ENCODE peak calls at places on chromosomes 3 and 15, in ten cellular contexts. One of them, this sample, is unnamed.

GRCh38 chr3:122458992-122459391 is 43.1 kb upstream of the WDR5B start:
- DNase-seq in dorsolateral prefrontal cortex: no peak
- DNase-seq in heart left ventricle: no peak
- DNase-seq in upper lobe of right lung: no peak
- DNase-seq in right lobe of liver: no peak
- DNase-seq in brain microvascular endothelial cell: no peak
- DNase-seq in mucosa of descending colon: peak; percentile 34
- DNase-seq in left ventricle myocardium inferior: no peak
- DNase-seq in A549: peak; percentile 62
- DNase-seq in right cardiac atrium: no peak
- DNase-seq in this sample: peak; percentile 28

GRCh38 chr15:101045236-101045646 is 126.1 kb downstream of the LRRK1 start:
- DNase-seq in dorsolateral prefrontal cortex: no peak
- DNase-seq in heart left ventricle: peak; percentile 47
- DNase-seq in upper lobe of right lung: peak; percentile 48
- DNase-seq in right lobe of liver: no peak
- DNase-seq in brain microvascular endothelial cell: no peak
- DNase-seq in mucosa of descending colon: no peak
- DNase-seq in left ventricle myocardium inferior: peak; percentile 17
- DNase-seq in A549: no peak
- DNase-seq in right cardiac atrium: no peak
- DNase-seq in this sample: peak; percentile 2

GRCh38 chr3:160400048-160400630 is 689 bp downstream of the SMC4 start:
- DNase-seq in dorsolateral prefrontal cortex: peak; percentile 36
- DNase-seq in heart left ventricle: peak; percentile 71
- DNase-seq in upper lobe of right lung: peak; percentile 78
- DNase-seq in right lobe of liver: peak; percentile 68
- DNase-seq in brain microvascular endothelial cell: peak; percentile 57
- DNase-seq in mucosa of descending colon: peak; percentile 61
- DNase-seq in left ventricle myocardium inferior: peak; percentile 40
- DNase-seq in A549: peak; percentile 42
- DNase-seq in right cardiac atrium: peak; percentile 44
- DNase-seq in this sample: peak; percentile 44

GRCh38 chr15:58555168-58556027 is 123.6 kb downstream of the LIPC start:
- DNase-seq in dorsolateral prefrontal cortex: no peak
- DNase-seq in heart left ventricle: no peak
- DNase-seq in upper lobe of right lung: no peak
- DNase-seq in right lobe of liver: no peak
- DNase-seq in brain microvascular endothelial cell: no peak
- DNase-seq in mucosa of descending colon: peak; percentile 47
- DNase-seq in left ventricle myocardium inferior: no peak
- DNase-seq in A549: no peak
- DNase-seq in right cardiac atrium: no peak
- DNase-seq in this sample: no peak

GRCh38 chr3:126508539-126508938 is 9.0 kb downstream of the UROC1 start:
- DNase-seq in dorsolateral prefrontal cortex: no peak
- DNase-seq in heart left ventricle: no peak
- DNase-seq in upper lobe of right lung: no peak
- DNase-seq in right lobe of liver: peak; percentile 8
- DNase-seq in brain microvascular endothelial cell: no peak
- DNase-seq in mucosa of descending colon: no peak
- DNase-seq in left ventricle myocardium inferior: no peak
- DNase-seq in A549: peak; percentile 11
- DNase-seq in right cardiac atrium: no peak
- DNase-seq in this sample: no peak

GRCh38 chr3:161310649-161311423 is 60.5 kb downstream of the SPTSSB start:
- DNase-seq in dorsolateral prefrontal cortex: no peak
- DNase-seq in heart left ventricle: no peak
- DNase-seq in upper lobe of right lung: no peak
- DNase-seq in right lobe of liver: no peak
- DNase-seq in brain microvascular endothelial cell: no peak
- DNase-seq in mucosa of descending colon: peak; percentile 38
- DNase-seq in left ventricle myocardium inferior: no peak
- DNase-seq in A549: no peak
- DNase-seq in right cardiac atrium: no peak
- DNase-seq in this sample: no peak

GRCh38 chr15:63896336-63897115 is 62.8 kb upstream of the HERC1 start:
- DNase-seq in dorsolateral prefrontal cortex: no peak
- DNase-seq in heart left ventricle: no peak
- DNase-seq in upper lobe of right lung: peak; percentile 56
- DNase-seq in right lobe of liver: peak; percentile 74
- DNase-seq in brain microvascular endothelial cell: peak; percentile 82
- DNase-seq in mucosa of descending colon: peak; percentile 25
- DNase-seq in left ventricle myocardium inferior: no peak
- DNase-seq in A549: peak; percentile 66
- DNase-seq in right cardiac atrium: no peak
- DNase-seq in this sample: no peak

GRCh38 chr15:42107483-42107882 is 13.1 kb upstream of the PLA2G4D start:
- DNase-seq in dorsolateral prefrontal cortex: peak; percentile 54
- DNase-seq in heart left ventricle: no peak
- DNase-seq in upper lobe of right lung: no peak
- DNase-seq in right lobe of liver: no peak
- DNase-seq in brain microvascular endothelial cell: no peak
- DNase-seq in mucosa of descending colon: peak; percentile 96
- DNase-seq in left ventricle myocardium inferior: no peak
- DNase-seq in A549: no peak
- DNase-seq in right cardiac atrium: no peak
- DNase-seq in this sample: no peak

GRCh38 chr15:66567897-66568296 is 2.1 kb upstream of the LCTL start:
- DNase-seq in dorsolateral prefrontal cortex: no peak
- DNase-seq in heart left ventricle: no peak
- DNase-seq in upper lobe of right lung: peak; percentile 42
- DNase-seq in right lobe of liver: no peak
- DNase-seq in brain microvascular endothelial cell: no peak
- DNase-seq in mucosa of descending colon: no peak
- DNase-seq in left ventricle myocardium inferior: no peak
- DNase-seq in A549: no peak
- DNase-seq in right cardiac atrium: no peak
- DNase-seq in this sample: peak; percentile 13

GRCh38 chr3:81302045-81302444 is 459.4 kb downstream of the GBE1 start:
- DNase-seq in dorsolateral prefrontal cortex: peak; percentile 31
- DNase-seq in heart left ventricle: no peak
- DNase-seq in upper lobe of right lung: no peak
- DNase-seq in right lobe of liver: peak; percentile 21
- DNase-seq in brain microvascular endothelial cell: peak; percentile 56
- DNase-seq in mucosa of descending colon: peak; percentile 47
- DNase-seq in left ventricle myocardium inferior: no peak
- DNase-seq in A549: peak; percentile 58
- DNase-seq in right cardiac atrium: no peak
- DNase-seq in this sample: peak; percentile 53

GRCh38 chr3:124520970-124521369 is 209.3 kb upstream of the UMPS start:
- DNase-seq in dorsolateral prefrontal cortex: no peak
- DNase-seq in heart left ventricle: no peak
- DNase-seq in upper lobe of right lung: no peak
- DNase-seq in right lobe of liver: no peak
- DNase-seq in brain microvascular endothelial cell: no peak
- DNase-seq in mucosa of descending colon: no peak
- DNase-seq in left ventricle myocardium inferior: no peak
- DNase-seq in A549: peak; percentile 30
- DNase-seq in right cardiac atrium: no peak
- DNase-seq in this sample: no peak

GRCh38 chr3:72260590-72260914 is 475.6 kb upstream of the PROK2 start:
- DNase-seq in dorsolateral prefrontal cortex: no peak
- DNase-seq in heart left ventricle: no peak
- DNase-seq in upper lobe of right lung: no peak
- DNase-seq in right lobe of liver: no peak
- DNase-seq in brain microvascular endothelial cell: no peak
- DNase-seq in mucosa of descending colon: no peak
- DNase-seq in left ventricle myocardium inferior: no peak
- DNase-seq in A549: no peak
- DNase-seq in right cardiac atrium: no peak
- DNase-seq in this sample: no peak

GRCh38 chr3:185297867-185298266 is 44.0 kb upstream of the EHHADH start:
- DNase-seq in dorsolateral prefrontal cortex: no peak
- DNase-seq in heart left ventricle: no peak
- DNase-seq in upper lobe of right lung: no peak
- DNase-seq in right lobe of liver: no peak
- DNase-seq in brain microvascular endothelial cell: no peak
- DNase-seq in mucosa of descending colon: no peak
- DNase-seq in left ventricle myocardium inferior: no peak
- DNase-seq in A549: no peak
- DNase-seq in right cardiac atrium: no peak
- DNase-seq in this sample: no peak

GRCh38 chr3:119311191-119311925 is 17.2 kb downstream of the ARHGAP31 start:
- DNase-seq in dorsolateral prefrontal cortex: no peak
- DNase-seq in heart left ventricle: no peak
- DNase-seq in upper lobe of right lung: no peak
- DNase-seq in right lobe of liver: no peak
- DNase-seq in brain microvascular endothelial cell: peak; percentile 92
- DNase-seq in mucosa of descending colon: no peak
- DNase-seq in left ventricle myocardium inferior: no peak
- DNase-seq in A549: peak; percentile 23
- DNase-seq in right cardiac atrium: no peak
- DNase-seq in this sample: no peak

GRCh38 chr15:25783607-25784131 is 79.5 kb downstream of the ATP10A start:
- DNase-seq in dorsolateral prefrontal cortex: no peak
- DNase-seq in heart left ventricle: no peak
- DNase-seq in upper lobe of right lung: no peak
- DNase-seq in right lobe of liver: no peak
- DNase-seq in brain microvascular endothelial cell: no peak
- DNase-seq in mucosa of descending colon: peak; percentile 23
- DNase-seq in left ventricle myocardium inferior: no peak
- DNase-seq in A549: peak; percentile 49
- DNase-seq in right cardiac atrium: no peak
- DNase-seq in this sample: peak; percentile 86

GRCh38 chr3:86990171-86990733 is 697 bp downstream of the VGLL3 start:
- DNase-seq in dorsolateral prefrontal cortex: no peak
- DNase-seq in heart left ventricle: peak; percentile 29
- DNase-seq in upper lobe of right lung: peak; percentile 70
- DNase-seq in right lobe of liver: peak; percentile 34
- DNase-seq in brain microvascular endothelial cell: no peak
- DNase-seq in mucosa of descending colon: no peak
- DNase-seq in left ventricle myocardium inferior: peak; percentile 26
- DNase-seq in A549: peak; percentile 53
- DNase-seq in right cardiac atrium: peak; percentile 29
- DNase-seq in this sample: no peak
- H3K4me3 ChIP-seq in dorsolateral prefrontal cortex: peak overlapping the region; percentile 65
- H3K4me3 ChIP-seq in heart left ventricle: peak overlapping the region; percentile 67
- H3K4me3 ChIP-seq in upper lobe of right lung: peak overlapping the region; percentile 57
- H3K4me3 ChIP-seq in right lobe of liver: peak overlapping the region; percentile 27
- H3K4me3 ChIP-seq in brain microvascular endothelial cell: peak overlapping the region; percentile 91
- H3K4me3 ChIP-seq in mucosa of descending colon: no peak overlapping the region
- H3K4me3 ChIP-seq in left ventricle myocardium inferior: peak overlapping the region; percentile 71
- H3K4me3 ChIP-seq in A549: peak overlapping the region; percentile 84
- H3K4me3 ChIP-seq in right cardiac atrium: peak overlapping the region; percentile 48
- H3K4me3 ChIP-seq in this sample: peak overlapping the region; percentile 65

GRCh38 chr3:65905648-65906211 is 133.0 kb downstream of the MAGI1 start:
- DNase-seq in dorsolateral prefrontal cortex: no peak
- DNase-seq in heart left ventricle: no peak
- DNase-seq in upper lobe of right lung: no peak
- DNase-seq in right lobe of liver: no peak
- DNase-seq in brain microvascular endothelial cell: no peak
- DNase-seq in mucosa of descending colon: no peak
- DNase-seq in left ventricle myocardium inferior: no peak
- DNase-seq in A549: no peak
- DNase-seq in right cardiac atrium: no peak
- DNase-seq in this sample: no peak

GRCh38 chr3:65904016-65904415 is 134.7 kb downstream of the MAGI1 start:
- DNase-seq in dorsolateral prefrontal cortex: no peak
- DNase-seq in heart left ventricle: no peak
- DNase-seq in upper lobe of right lung: no peak
- DNase-seq in right lobe of liver: no peak
- DNase-seq in brain microvascular endothelial cell: no peak
- DNase-seq in mucosa of descending colon: no peak
- DNase-seq in left ventricle myocardium inferior: no peak
- DNase-seq in A549: no peak
- DNase-seq in right cardiac atrium: no peak
- DNase-seq in this sample: no peak

GRCh38 chr3:65899226-65899625 is 139.5 kb downstream of the MAGI1 start:
- DNase-seq in dorsolateral prefrontal cortex: no peak
- DNase-seq in heart left ventricle: no peak
- DNase-seq in upper lobe of right lung: no peak
- DNase-seq in right lobe of liver: no peak
- DNase-seq in brain microvascular endothelial cell: no peak
- DNase-seq in mucosa of descending colon: no peak
- DNase-seq in left ventricle myocardium inferior: no peak
- DNase-seq in A549: no peak
- DNase-seq in right cardiac atrium: no peak
- DNase-seq in this sample: no peak

GRCh38 chr3:65901236-65901635 is 137.5 kb downstream of the MAGI1 start:
- DNase-seq in dorsolateral prefrontal cortex: no peak
- DNase-seq in heart left ventricle: no peak
- DNase-seq in upper lobe of right lung: no peak
- DNase-seq in right lobe of liver: no peak
- DNase-seq in brain microvascular endothelial cell: peak; percentile 40
- DNase-seq in mucosa of descending colon: no peak
- DNase-seq in left ventricle myocardium inferior: no peak
- DNase-seq in A549: no peak
- DNase-seq in right cardiac atrium: no peak
- DNase-seq in this sample: no peak

DNA sequence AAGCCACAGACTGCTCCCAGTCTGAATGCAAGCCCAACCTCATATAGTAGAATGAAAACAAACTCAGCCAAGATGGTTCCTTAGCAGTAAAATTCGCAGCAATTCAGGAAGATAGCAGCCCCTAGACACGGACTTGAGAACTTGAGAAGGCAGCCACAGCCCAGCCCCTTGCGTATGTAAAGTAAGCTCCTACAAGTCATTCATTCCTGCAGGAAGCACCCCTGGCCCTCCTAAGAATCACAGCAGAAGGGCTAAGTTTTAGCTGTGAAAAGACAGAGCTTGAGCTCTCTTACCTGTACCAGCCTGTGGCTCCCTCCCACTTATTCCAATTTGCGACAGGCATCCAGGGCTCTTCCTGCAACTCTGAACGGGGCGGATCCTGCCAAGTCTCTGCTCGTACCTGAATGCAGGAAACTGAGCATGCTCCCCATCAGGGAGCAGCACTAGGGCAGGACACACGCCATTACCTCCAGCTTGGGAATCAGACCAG is 136.4 kb downstream of the MAGI1 start:
- DNase-seq in dorsolateral prefrontal cortex: no peak
- DNase-seq in heart left ventricle: no peak
- DNase-seq in upper lobe of right lung: no peak
- DNase-seq in right lobe of liver: no peak
- DNase-seq in brain microvascular endothelial cell: no peak
- DNase-seq in mucosa of descending colon: peak; percentile 71
- DNase-seq in left ventricle myocardium inferior: no peak
- DNase-seq in A549: no peak
- DNase-seq in right cardiac atrium: no peak
- DNase-seq in this sample: no peak
- H3K4me3 ChIP-seq in dorsolateral prefrontal cortex: no peak overlapping the region
- H3K4me3 ChIP-seq in heart left ventricle: no peak overlapping the region
- H3K4me3 ChIP-seq in upper lobe of right lung: no peak overlapping the region
- H3K4me3 ChIP-seq in right lobe of liver: no peak overlapping the region
- H3K4me3 ChIP-seq in brain microvascular endothelial cell: no peak overlapping the region
- H3K4me3 ChIP-seq in mucosa of descending colon: no peak overlapping the region
- H3K4me3 ChIP-seq in left ventricle myocardium inferior: no peak overlapping the region
- H3K4me3 ChIP-seq in A549: no peak overlapping the region
- H3K4me3 ChIP-seq in right cardiac atrium: no peak overlapping the region
- H3K4me3 ChIP-seq in this sample: no peak overlapping the region

GRCh38 chr15:21267686-21268395 is 172.5 kb downstream of the POTEB3 start:
- DNase-seq in dorsolateral prefrontal cortex: no peak
- DNase-seq in heart left ventricle: no peak
- DNase-seq in upper lobe of right lung: no peak
- DNase-seq in right lobe of liver: no peak
- DNase-seq in brain microvascular endothelial cell: no peak
- DNase-seq in mucosa of descending colon: no peak
- DNase-seq in left ventricle myocardium inferior: no peak
- DNase-seq in A549: peak; percentile 2
- DNase-seq in right cardiac atrium: no peak
- DNase-seq in this sample: peak; percentile 97
- H3K4me3 ChIP-seq in dorsolateral prefrontal cortex: no peak overlapping the region
- H3K4me3 ChIP-seq in heart left ventricle: no peak overlapping the region
- H3K4me3 ChIP-seq in upper lobe of right lung: no peak overlapping the region
- H3K4me3 ChIP-seq in right lobe of liver: no peak overlapping the region
- H3K4me3 ChIP-seq in brain microvascular endothelial cell: no peak overlapping the region
- H3K4me3 ChIP-seq in mucosa of descending colon: no peak overlapping the region
- H3K4me3 ChIP-seq in left ventricle myocardium inferior: no peak overlapping the region
- H3K4me3 ChIP-seq in A549: no peak overlapping the region
- H3K4me3 ChIP-seq in right cardiac atrium: no peak overlapping the region
- H3K4me3 ChIP-seq in this sample: no peak overlapping the region

GRCh38 chr3:113839551-113839950 is 963 bp downstream of the GRAMD1C start:
- DNase-seq in dorsolateral prefrontal cortex: no peak
- DNase-seq in heart left ventricle: no peak
- DNase-seq in upper lobe of right lung: no peak
- DNase-seq in right lobe of liver: no peak
- DNase-seq in brain microvascular endothelial cell: no peak
- DNase-seq in mucosa of descending colon: no peak
- DNase-seq in left ventricle myocardium inferior: no peak
- DNase-seq in A549: no peak
- DNase-seq in right cardiac atrium: no peak
- DNase-seq in this sample: no peak
- H3K4me3 ChIP-seq in dorsolateral prefrontal cortex: peak overlapping the region; percentile 64
- H3K4me3 ChIP-seq in heart left ventricle: peak overlapping the region; percentile 59
- H3K4me3 ChIP-seq in upper lobe of right lung: no peak overlapping the region
- H3K4me3 ChIP-seq in right lobe of liver: peak overlapping the region; percentile 67
- H3K4me3 ChIP-seq in brain microvascular endothelial cell: peak overlapping the region; percentile 72
- H3K4me3 ChIP-seq in mucosa of descending colon: no peak overlapping the region
- H3K4me3 ChIP-seq in left ventricle myocardium inferior: peak overlapping the region; percentile 70
- H3K4me3 ChIP-seq in A549: no peak overlapping the region
- H3K4me3 ChIP-seq in right cardiac atrium: peak overlapping the region; percentile 70
- H3K4me3 ChIP-seq in this sample: peak overlapping the region; percentile 39

This sample was measured in HAP-1.